ENCODE peak calls at places on chromosomes 7 and 10, in ten cellular contexts. S is OCI-LY7; N is HFF-Myc; K is activated naive CD4-positive, alpha-beta T cell treated with anti-CD3 and anti-CD28 coated beads, Interleukin-2, amount 10 ng/mL, durations not matched to agents 7 days and 5 days; L is activated T-helper 1 cell treated with anti-CD3 and anti-CD28 coated beads, Interleukin-12 subunit alpha, Interleukin-12 subunit beta, Interleukin-2, Interleukin-4 antibody, amounts not matched to agents 30 ng/mL and 10 ng/mL and 1 ng/mL, durations not matched to agents 14 hours and 24 hours and 36 hours; X is neural crest cell; Z is NCI-H1092 treated with DMSO at 0.1 percent for 48 hours; F is CD14-positive monocyte; B is cardiac fibroblast; V is cerebellum. P is an unnamed sample.

GRCh38 chr7:152312316-152312715 is 123.5 kb downstream of the KMT2C start:
- DNase-seq in S (no peak), N (no peak), K (no peak), L (no peak), X (no peak), Z (no peak), F (no peak), B (peak), V (no peak), P (no peak)

GRCh38 chr10:6221192-6221940 is 18.6 kb downstream of the PFKFB3 start:
- DNase-seq in S (no peak), N (no peak), K (no peak), L (no peak), X (no peak), Z (no peak), F (no peak), B (no peak), V (no peak), P (no peak)

GRCh38 chr10:97724341-97724941 is 10.9 kb downstream of the MARVELD1 start:
- DNase-seq in S (no peak), N (no peak), K (no peak), L (no peak), X (no peak), Z (no peak), F (peak), B (peak), V (no peak), P (no peak)

GRCh38 chr10:113273877-113274829 is 278.7 kb upstream of the HABP2 start:
- DNase-seq in S (no peak), N (peak), K (no peak), L (no peak), X (peak), Z (no peak), F (no peak), B (peak), V (no peak), P (no peak)

GRCh38 chr10:31272841-31273240 is 46.2 kb upstream of the ZEB1 start:
- DNase-seq in S (no peak), N (no peak), K (no peak), L (no peak), X (no peak), Z (no peak), F (no peak), B (peak), V (no peak), P (no peak)

GRCh38 chr7:28062197-28062988 is 118.2 kb downstream of the JAZF1 start:
- DNase-seq in S (peak), N (no peak), K (peak), L (no peak), X (peak), Z (peak), F (peak), B (peak), V (peak), P (no peak)

GRCh38 chr10:24469993-24470392 is 253.7 kb downstream of the ARHGAP21 start:
- DNase-seq in S (no peak), N (no peak), K (no peak), L (no peak), X (no peak), Z (no peak), F (no peak), B (no peak), V (no peak), P (no peak)

GRCh38 chr7:47045169-47045568 is 536.7 kb downstream of the TNS3 start:
- DNase-seq in S (no peak), N (no peak), K (no peak), L (no peak), X (peak), Z (no peak), F (no peak), B (no peak), V (no peak), P (no peak)

GRCh38 chr7:101367676-101368075 is 5.0 kb downstream of the COL26A1 start:
- DNase-seq in S (no peak), N (no peak), K (no peak), L (no peak), X (no peak), Z (no peak), F (no peak), B (no peak), V (no peak), P (no peak)

GRCh38 chr10:111035542-111035941 is 41.3 kb upstream of the ADRA2A start:
- DNase-seq in S (no peak), N (no peak), K (no peak), L (no peak), X (no peak), Z (no peak), F (no peak), B (peak), V (no peak), P (no peak)

GRCh38 chr7:68694656-68695055 is 903.6 kb upstream of the AUTS2 start:
- DNase-seq in S (no peak), N (no peak), K (no peak), L (no peak), X (no peak), Z (no peak), F (no peak), B (no peak), V (no peak), P (no peak)

GRCh38 chr7:1236132-1236655 is 3.5 kb downstream of the UNCX start:
- DNase-seq in S (no peak), N (no peak), K (no peak), L (no peak), X (no peak), Z (no peak), F (no peak), B (no peak), V (no peak), P (no peak)

GRCh38 chr7:82530361-82530760 is 86.8 kb upstream of the CACNA2D1 start:
- DNase-seq in S (no peak), N (no peak), K (no peak), L (no peak), X (no peak), Z (no peak), F (no peak), B (no peak), V (no peak), P (no peak)

GRCh38 chr7:151013728-151014497 is 10.4 kb downstream of the ATG9B start:
- DNase-seq in S (no peak), N (peak), K (peak), L (peak), X (no peak), Z (peak), F (peak), B (peak), V (peak), P (peak)

GRCh38 chr10:3497581-3497980 is 287.4 kb downstream of the KLF6 start:
- DNase-seq in S (no peak), N (no peak), K (no peak), L (no peak), X (no peak), Z (no peak), F (no peak), B (no peak), V (no peak), P (no peak)

GRCh38 chr10:27893320-27894014 is 105.4 kb downstream of the ODAD2 start:
- DNase-seq in S (no peak), N (peak), K (no peak), L (no peak), X (no peak), Z (no peak), F (no peak), B (no peak), V (no peak), P (no peak)

GRCh38 chr7:74306737-74307469 is 17.7 kb downstream of the CLIP2 start:
- DNase-seq in S (no peak), N (no peak), K (peak), L (no peak), X (peak), Z (no peak), F (no peak), B (peak), V (no peak), P (no peak)

GRCh38 chr7:143321734-143322133 is 5.8 kb downstream of the CLCN1 start:
- DNase-seq in S (no peak), N (no peak), K (no peak), L (no peak), X (no peak), Z (no peak), F (no peak), B (peak), V (no peak), P (no peak)

GRCh38 chr7:727104-727805 is at the start of gene PRKAR1B:
- DNase-seq in S (peak), N (no peak), K (peak), L (peak), X (no peak), Z (peak), F (no peak), B (no peak), V (no peak), P (peak)

GRCh38 chr7:102193806-102194205 is 92.9 kb upstream of the SH2B2 start:
- DNase-seq in S (no peak), N (no peak), K (no peak), L (no peak), X (no peak), Z (no peak), F (no peak), B (peak), V (no peak), P (no peak)

GRCh38 chr10:101222683-101223273 is 6.5 kb downstream of the LBX1 start:
- DNase-seq in S (no peak), N (no peak), K (no peak), L (no peak), X (no peak), Z (no peak), F (no peak), B (no peak), V (no peak), P (no peak)

GRCh38 chr7:45061352-45061751 is 27.4 kb downstream of the NACAD start:
- DNase-seq in S (no peak), N (no peak), K (no peak), L (no peak), X (no peak), Z (no peak), F (no peak), B (no peak), V (no peak), P (no peak)

GRCh38 chr7:2805213-2806003 is 38.7 kb downstream of the GNA12 start:
- DNase-seq in S (no peak), N (no peak), K (no peak), L (no peak), X (no peak), Z (no peak), F (no peak), B (no peak), V (no peak), P (no peak)